ENCODE peak calls at places on chromosomes 6 and 20, in six cellular contexts. H is lower leg skin; T is K562; W is NB4; O is CD4-positive, alpha-beta T cell; S is uterus. J is an unnamed sample.

GRCh38 chr6:125534430-125535263 is 214.8 kb upstream of the HEY2 start:
- DNase-seq in H (no peak), T (no peak), W (no peak), O (no peak), S (no peak), J (no peak)

GRCh38 chr6:7513534-7513933 is 27.9 kb upstream of the DSP start:
- DNase-seq in H (no peak), T (no peak), W (no peak), O (no peak), S (no peak), J (no peak)

GRCh38 chr20:41563087-41563486 is 55.1 kb downstream of the CHD6 start:
- DNase-seq in H (no peak), T (no peak), W (no peak), O (no peak), S (no peak), J (peak)

GRCh38 chr6:135162678-135163439 is 18.2 kb upstream of the MYB start:
- DNase-seq in H (no peak), T (peak), W (peak), O (no peak), S (no peak), J (peak)

GRCh38 chr6:21604081-21604480 is 10.5 kb downstream of the SOX4 start:
- DNase-seq in H (no peak), T (no peak), W (no peak), O (no peak), S (no peak), J (no peak)

GRCh38 chr6:6315660-6316059 is 4.8 kb downstream of the F13A1 start:
- DNase-seq in H (no peak), T (peak), W (peak), O (no peak), S (peak), J (peak)

GRCh38 chr20:10047427-10047826 is 12.6 kb downstream of the ANKEF1 start:
- DNase-seq in H (no peak), T (peak), W (peak), O (no peak), S (no peak), J (no peak)

GRCh38 chr20:25081065-25081729 is 744 bp downstream of the VSX1 start:
- DNase-seq in H (peak), T (peak), W (peak), O (peak), S (no peak), J (no peak)

GRCh38 chr6:6916598-6916997 is 191.2 kb upstream of the RREB1 start:
- DNase-seq in H (no peak), T (no peak), W (peak), O (no peak), S (no peak), J (no peak)

GRCh38 chr20:32839227-32839981 is 19.3 kb upstream of the EFCAB8 start:
- DNase-seq in H (no peak), T (no peak), W (no peak), O (no peak), S (no peak), J (peak)

GRCh38 chr20:23451956-23452487 is 654 bp downstream of the CST11 start:
- DNase-seq in H (no peak), T (no peak), W (no peak), O (no peak), S (no peak), J (no peak)

GRCh38 chr6:26550250-26550993 is 12.3 kb downstream of the HMGN4 start:
- DNase-seq in H (no peak), T (peak), W (peak), O (no peak), S (no peak), J (peak)

GRCh38 chr6:116396451-116396850 is 25.7 kb downstream of the DSE start:
- DNase-seq in H (no peak), T (no peak), W (no peak), O (no peak), S (no peak), J (no peak)

GRCh38 chr6:5439749-5440148 is 178.4 kb downstream of the FARS2 start:
- DNase-seq in H (no peak), T (no peak), W (no peak), O (no peak), S (no peak), J (no peak)

GRCh38 chr6:81808834-81809598 is 56.5 kb upstream of the TENT5A start:
- DNase-seq in H (no peak), T (no peak), W (peak), O (no peak), S (no peak), J (no peak)

GRCh38 chr6:105257350-105257749 is 77.5 kb upstream of the POPDC3 start:
- DNase-seq in H (no peak), T (no peak), W (no peak), O (no peak), S (no peak), J (no peak)

GRCh38 chr6:52139985-52140680 is 46.0 kb upstream of the IL17A start:
- DNase-seq in H (no peak), T (no peak), W (no peak), O (no peak), S (no peak), J (no peak)

GRCh38 chr20:41888434-41888833 is 270.3 kb upstream of the CHD6 start:
- DNase-seq in H (no peak), T (no peak), W (no peak), O (no peak), S (no peak), J (no peak)

GRCh38 chr6:153076431-153076830 is 54.7 kb downstream of the RGS17 start:
- DNase-seq in H (no peak), T (no peak), W (no peak), O (no peak), S (no peak), J (no peak)

GRCh38 chr6:148972481-148972880 is 225.7 kb downstream of the UST start:
- DNase-seq in H (no peak), T (peak), W (peak), O (peak), S (no peak), J (peak)

DNA sequence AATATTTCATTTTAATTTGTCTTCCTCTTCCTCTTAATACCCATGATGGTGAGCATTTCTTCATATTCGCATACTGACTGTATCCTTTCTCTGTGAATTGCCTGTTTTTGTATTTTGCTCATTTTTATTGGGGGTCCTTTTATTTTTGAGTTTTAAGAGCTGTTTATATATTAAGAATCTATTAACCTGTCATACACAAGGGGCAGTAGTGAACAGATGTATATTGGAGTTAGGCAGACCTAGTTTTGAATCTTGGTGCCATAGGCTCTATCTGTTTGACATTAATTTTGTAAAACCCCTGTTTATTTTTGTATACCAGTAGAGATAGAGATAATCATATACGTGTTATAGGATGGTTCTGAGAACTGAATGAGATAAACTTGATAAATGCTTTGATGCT is 3.1 kb upstream of the WFDC5 start:
- DNase-seq in H (no peak), T (no peak), W (no peak), O (no peak), S (no peak), J (no peak)
- TF ChIP-seq CTCF in H (no peak), T (no peak), W (no peak), O (no peak), S (no peak), J (no peak)

DNA sequence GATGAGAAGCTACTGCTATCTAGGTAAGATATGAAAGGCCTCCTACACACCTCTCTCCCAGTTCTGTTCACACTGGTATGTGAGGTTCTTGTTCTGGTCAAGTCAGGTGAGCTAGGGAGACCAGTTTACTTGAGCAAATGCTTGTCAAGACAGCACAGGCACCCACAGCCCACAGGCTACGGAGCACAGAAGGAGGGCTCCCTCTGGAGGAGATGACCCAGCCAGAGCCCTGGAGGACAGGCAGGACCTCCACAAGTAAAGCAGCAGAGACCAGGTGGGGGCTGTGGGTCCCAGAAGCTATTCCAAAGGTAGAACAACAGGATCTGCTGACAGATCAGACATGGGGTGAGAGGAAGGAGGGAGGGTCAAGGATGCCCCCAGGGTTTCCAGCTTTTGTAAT is 13.2 kb downstream of the MMP24OS start:
- DNase-seq in H (no peak), T (peak), W (peak), O (no peak), S (no peak), J (no peak)
- TF ChIP-seq CTCF in H (no peak), T (peak), W (peak), O (no peak), S (peak), J (no peak)

DNA sequence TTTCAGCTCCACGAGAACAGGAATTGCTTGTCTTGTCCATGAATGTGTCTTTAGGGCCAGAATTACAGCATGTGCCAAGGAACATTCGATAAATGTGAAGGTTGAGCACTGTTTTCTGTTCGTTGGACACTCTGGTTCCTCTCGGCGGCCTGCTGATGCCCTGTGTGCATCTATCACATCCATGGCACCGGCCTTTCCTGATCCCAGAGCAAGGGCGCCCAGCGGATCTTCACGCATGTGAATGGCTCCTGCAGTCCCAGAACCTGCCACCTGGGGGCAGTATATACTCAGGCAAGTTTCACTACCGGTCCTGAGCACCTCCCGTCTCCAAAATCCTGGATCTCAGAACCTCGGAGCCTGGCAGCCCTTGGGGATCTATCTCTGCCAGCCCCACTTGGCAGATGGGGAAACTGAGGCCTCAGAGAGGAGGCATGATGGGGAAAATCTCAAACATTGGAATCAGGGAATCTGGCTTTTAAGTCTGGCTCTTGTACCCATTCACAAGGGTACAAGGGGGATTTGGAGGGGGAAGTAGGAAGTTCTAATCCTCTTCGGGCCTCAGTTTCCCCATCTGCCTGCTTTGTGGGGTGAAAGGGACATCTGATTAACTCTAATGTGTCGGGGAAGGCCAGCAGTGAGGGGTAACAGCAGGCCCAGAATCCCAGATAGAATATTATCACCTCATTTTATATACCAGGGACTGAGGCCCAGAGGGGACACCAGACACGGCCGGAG is 4.3 kb upstream of the CEBPB start:
- DNase-seq in H (peak), T (peak), W (peak), O (peak), S (peak), J (peak)
- TF ChIP-seq CTCF in H (peak), T (peak), W (peak), O (peak), S (peak), J (peak)

GRCh38 chr6:16761469-16762264 is 407 bp upstream of the ATXN1 start:
- DNase-seq in H (peak), T (peak), W (peak), O (peak), S (peak), J (peak)
- TF ChIP-seq CTCF in H (no peak), T (peak), W (peak), O (peak), S (peak), J (peak)

GRCh38 chr6:73262701-73263569 is at the start of gene KHDC1:
- DNase-seq in H (peak), T (peak), W (peak), O (peak), S (peak), J (peak)
- TF ChIP-seq CTCF in H (no peak), T (peak), W (no peak), O (no peak), S (no peak), J (no peak)

GRCh38 chr6:96542702-96543101 is 20.2 kb upstream of the FHL5 start:
- DNase-seq in H (no peak), T (peak), W (no peak), O (no peak), S (no peak), J (peak)
- TF ChIP-seq CTCF in H (no peak), T (peak), W (no peak), O (peak), S (no peak), J (peak)

GRCh38 chr20:51565298-51565697 is 22.8 kb upstream of the NFATC2 start:
- DNase-seq in H (no peak), T (no peak), W (no peak), O (no peak), S (no peak), J (no peak)

GRCh38 chr20:51562027-51562333 is 19.5 kb upstream of the NFATC2 start:
- DNase-seq in H (no peak), T (no peak), W (peak), O (no peak), S (peak), J (no peak)

GRCh38 chr20:51562334-51563140 is 20.0 kb upstream of the NFATC2 start:
- DNase-seq in H (peak), T (peak), W (peak), O (no peak), S (peak), J (no peak)

GRCh38 chr20:51563141-51563596 is 20.6 kb upstream of the NFATC2 start:
- DNase-seq in H (no peak), T (no peak), W (no peak), O (no peak), S (no peak), J (no peak)

DNA sequence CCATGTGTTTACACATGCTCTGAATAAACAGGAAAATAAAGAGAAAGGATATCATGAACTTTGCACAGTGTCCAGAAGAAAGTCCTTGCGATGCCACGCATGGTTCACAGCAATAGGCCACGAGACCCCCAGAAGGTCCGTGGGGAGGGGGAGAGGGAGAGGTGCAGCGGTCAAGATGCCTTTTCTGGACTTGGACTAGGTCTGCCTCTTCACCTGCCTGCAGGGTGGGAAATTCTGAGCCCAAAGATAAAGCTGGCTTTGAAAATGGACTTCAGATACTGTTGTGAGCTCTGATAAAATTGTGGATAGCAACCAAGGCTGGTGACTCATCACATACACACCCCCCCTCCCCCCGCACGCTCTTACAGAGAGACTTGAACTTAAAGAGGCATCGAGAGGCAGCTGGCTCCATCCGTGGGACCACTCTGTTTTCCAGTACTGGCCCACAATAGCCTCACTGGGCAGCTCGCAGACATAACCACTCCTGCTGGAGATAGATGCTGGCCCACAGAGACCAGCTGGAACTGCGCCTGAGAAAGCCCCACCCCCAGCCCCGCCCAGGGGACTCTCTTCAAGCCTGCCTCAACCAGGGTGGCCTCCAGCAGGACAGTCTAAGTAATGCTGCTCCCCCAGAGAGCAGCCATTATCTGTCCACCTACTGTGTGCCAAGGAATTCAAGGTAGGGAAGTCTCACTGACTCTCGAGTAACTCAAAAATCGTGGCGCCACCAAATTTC is 21.2 kb upstream of the NFATC2 start:
- DNase-seq in H (peak), T (peak), W (peak), O (no peak), S (peak), J (peak)
- TF ChIP-seq CTCF in H (no peak), T (peak), W (no peak), O (no peak), S (no peak), J (no peak)

GRCh38 chr6:84774174-84775158 is 10.1 kb upstream of the TBX18 start:
- DNase-seq in H (peak), T (peak), W (no peak), O (no peak), S (no peak), J (no peak)
- TF ChIP-seq CTCF in H (no peak), T (peak), W (no peak), O (no peak), S (no peak), J (peak)